ENCODE peak calls at places on chromosome 20, in seven cellular contexts. O is H9, M is H1, T is mesenchymal stem cell, G is neuronal stem cell, N is trophoblast cell, D is mesendoderm. C is an unnamed sample.

GRCh38 chr20:19815553-19815991 is 57.5 kb downstream of the RIN2 start:
- DNase-seq in O (no peak), M (no peak), T (peak; percentile 98), G (no peak), N (peak; percentile 48), D (peak; percentile 68), C (peak; percentile 99)

GRCh38 chr20:37902504-37903313 is at the start of gene VSTM2L:
- DNase-seq in O (peak; percentile 36), M (no peak), T (peak; percentile 28), G (no peak), N (no peak), D (peak; percentile 56), C (peak; percentile 47)

GRCh38 chr20:1373614-1374013 is 19.2 kb downstream of the FKBP1A start:
- DNase-seq in O (no peak), M (no peak), T (no peak), G (no peak), N (no peak), D (no peak), C (no peak)

GRCh38 chr20:49724637-49725606 is 11.2 kb upstream of the B4GALT5 start:
- DNase-seq in O (no peak), M (no peak), T (peak; percentile 60), G (no peak), N (no peak), D (peak; percentile 45), C (peak; percentile 34)

GRCh38 chr20:52812231-52812847 is 159.8 kb upstream of the TSHZ2 start:
- DNase-seq in O (no peak), M (no peak), T (no peak), G (no peak), N (no peak), D (peak; percentile 23), C (no peak)

GRCh38 chr20:9600562-9600961 is 86.2 kb downstream of the LAMP5 start:
- DNase-seq in O (no peak), M (no peak), T (no peak), G (no peak), N (no peak), D (peak; percentile 76), C (no peak)

GRCh38 chr20:34299925-34300806 is 3.0 kb downstream of the AHCY start:
- DNase-seq in O (no peak), M (no peak), T (peak; percentile 60), G (no peak), N (no peak), D (no peak), C (peak; percentile 44)

GRCh38 chr20:37327748-37328147 is 18.2 kb upstream of the SRC start:
- DNase-seq in O (no peak), M (no peak), T (peak; percentile 93), G (no peak), N (no peak), D (no peak), C (peak; percentile 80)

GRCh38 chr20:23143986-23144695 is 58.0 kb upstream of the CD93 start:
- DNase-seq in O (no peak), M (no peak), T (no peak), G (no peak), N (no peak), D (no peak), C (no peak)

GRCh38 chr20:49964964-49965780 is 17.6 kb upstream of the SNAI1 start:
- DNase-seq in O (peak; percentile 82), M (no peak), T (no peak), G (no peak), N (peak; percentile 53), D (peak; percentile 84), C (no peak)

GRCh38 chr20:48398506-48399449 is 429.0 kb downstream of the PREX1 start:
- DNase-seq in O (no peak), M (no peak), T (no peak), G (peak; percentile 37), N (no peak), D (no peak), C (no peak)

GRCh38 chr20:49385471-49385870 is 97.0 kb downstream of the KCNB1 start:
- DNase-seq in O (peak; percentile 43), M (no peak), T (peak; percentile 40), G (no peak), N (no peak), D (peak; percentile 72), C (peak; percentile 22)

GRCh38 chr20:49608752-49609670 is 41.1 kb upstream of the PTGIS start:
- DNase-seq in O (peak; percentile 83), M (peak; percentile 49), T (peak; percentile 37), G (peak; percentile 59), N (peak; percentile 62), D (peak; percentile 76), C (no peak)

GRCh38 chr20:46894971-46895905 is 595 bp downstream of the EYA2 start:
- DNase-seq in O (peak; percentile 39), M (no peak), T (no peak), G (peak; percentile 38), N (no peak), D (peak; percentile 32), C (peak; percentile 68)

GRCh38 chr20:32036716-32037355 is 15.2 kb upstream of the HCK start:
- DNase-seq in O (no peak), M (no peak), T (peak; percentile 16), G (no peak), N (no peak), D (no peak), C (peak; percentile 47)

GRCh38 chr20:59050437-59050836 is 7.9 kb upstream of the PRELID3B start:
- DNase-seq in O (no peak), M (no peak), T (no peak), G (no peak), N (no peak), D (no peak), C (no peak)

GRCh38 chr20:45576995-45577394 is 2.1 kb downstream of the WFDC8 start:
- DNase-seq in O (no peak), M (no peak), T (peak; percentile 39), G (no peak), N (no peak), D (peak; percentile 81), C (peak; percentile 1)

GRCh38 chr20:33832113-33832853 is 21.1 kb downstream of the CHMP4B start:
- DNase-seq in O (no peak), M (no peak), T (no peak), G (no peak), N (no peak), D (no peak), C (peak; percentile 21)

GRCh38 chr20:24782801-24783630 is 166.1 kb upstream of the CST7 start:
- DNase-seq in O (peak; percentile 41), M (no peak), T (no peak), G (no peak), N (no peak), D (peak; percentile 38), C (no peak)

GRCh38 chr20:39259808-39260207 is 297.7 kb downstream of the DHX35 start:
- DNase-seq in O (peak; percentile 5), M (no peak), T (no peak), G (no peak), N (no peak), D (no peak), C (no peak)

GRCh38 chr20:19976595-19977372 is 40.4 kb upstream of the NAA20 start:
- DNase-seq in O (no peak), M (peak; percentile 50), T (peak; percentile 80), G (no peak), N (no peak), D (peak; percentile 95), C (peak; percentile 83)

GRCh38 chr20:9071976-9072726 is 3.3 kb downstream of the PLCB4 start:
- DNase-seq in O (no peak), M (no peak), T (peak; percentile 26), G (no peak), N (no peak), D (no peak), C (peak; percentile 43)

GRCh38 chr20:51597389-51598231 is 55.1 kb upstream of the NFATC2 start:
- DNase-seq in O (no peak), M (no peak), T (no peak), G (no peak), N (no peak), D (no peak), C (no peak)

GRCh38 chr20:9476637-9477036 is 37.8 kb upstream of the LAMP5 start:
- DNase-seq in O (no peak), M (no peak), T (no peak), G (no peak), N (no peak), D (no peak), C (no peak)

GRCh38 chr20:56428881-56429280 is 16.8 kb downstream of the CASS4 start:
- DNase-seq in O (no peak), M (no peak), T (no peak), G (no peak), N (no peak), D (no peak), C (no peak)
- H2BK120ac ChIP-seq in O (no peak overlapping the region), M (no peak overlapping the region), T (no peak overlapping the region), G (no peak overlapping the region), N (no peak overlapping the region), D (no peak overlapping the region), C (peak overlapping the region; percentile 97)

GRCh38 chr20:62959998-62960436 is 7.5 kb downstream of the SLC17A9 start:
- DNase-seq in O (no peak), M (no peak), T (no peak), G (no peak), N (no peak), D (no peak), C (no peak)
- H2BK120ac ChIP-seq in O (no peak overlapping the region), M (no peak overlapping the region), T (no peak overlapping the region), G (no peak overlapping the region), N (no peak overlapping the region), D (no peak overlapping the region), C (no peak overlapping the region)

GRCh38 chr20:44228465-44229258 is 18.1 kb upstream of the OSER1 start:
- DNase-seq in O (no peak), M (no peak), T (no peak), G (no peak), N (no peak), D (no peak), C (no peak)

GRCh38 chr20:44234566-44235317 is 12.4 kb upstream of the GDAP1L1 start:
- DNase-seq in O (no peak), M (no peak), T (no peak), G (no peak), N (no peak), D (peak; percentile 63), C (no peak)

GRCh38 chr20:44231193-44231592 is 15.9 kb upstream of the GDAP1L1 start:
- DNase-seq in O (no peak), M (no peak), T (no peak), G (no peak), N (no peak), D (no peak), C (no peak)

GRCh38 chr20:44233436-44234016 is 13.6 kb upstream of the GDAP1L1 start:
- DNase-seq in O (no peak), M (no peak), T (no peak), G (no peak), N (no peak), D (no peak), C (no peak)

GRCh38 chr20:44231713-44232468 is 15.2 kb upstream of the GDAP1L1 start:
- DNase-seq in O (peak; percentile 81), M (no peak), T (no peak), G (no peak), N (no peak), D (peak; percentile 97), C (no peak)
- H2BK120ac ChIP-seq in O (no peak overlapping the region), M (no peak overlapping the region), T (no peak overlapping the region), G (no peak overlapping the region), N (no peak overlapping the region), D (no peak overlapping the region), C (no peak overlapping the region)

DNA sequence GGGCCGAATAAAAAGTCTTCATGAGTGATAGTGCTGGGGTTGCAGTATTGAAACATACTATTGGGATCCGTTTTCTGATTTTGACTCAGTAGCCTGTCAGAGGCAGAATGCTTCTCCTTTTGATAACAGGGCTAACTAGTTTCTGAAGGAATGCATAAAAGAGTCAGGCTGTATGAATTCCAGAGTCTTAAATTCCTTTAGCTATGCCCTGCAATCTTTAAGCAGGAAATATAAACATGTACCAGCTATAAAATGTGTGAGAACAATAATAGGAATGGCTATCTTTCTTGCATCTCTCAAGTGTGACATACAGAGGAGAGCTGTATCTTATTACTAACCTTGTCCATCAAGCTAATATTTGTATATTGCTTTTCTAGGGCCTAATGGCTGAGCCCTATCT is 917.1 kb downstream of the KIF16B start:
- DNase-seq in O (no peak), M (no peak), T (no peak), G (no peak), N (no peak), D (no peak), C (peak; percentile 33)
- H2BK120ac ChIP-seq in O (no peak overlapping the region), M (no peak overlapping the region), T (no peak overlapping the region), G (no peak overlapping the region), N (no peak overlapping the region), D (no peak overlapping the region), C (peak overlapping the region; percentile 41)